ENCODE peak calls at places on chromosome 2, in four cellular contexts. One of them, this sample, is unnamed.

GRCh38 chr2:20171445-20171977 is 53.4 kb downstream of the SDC1 start:
- DNase-seq in ACHN: no peak
- DNase-seq in fibroblast of gingiva: no peak
- DNase-seq in NCI-H1417: no peak
- DNase-seq in this sample: no peak

GRCh38 chr2:174342600-174343342 is 8.0 kb downstream of the SP9 start:
- DNase-seq in NCI-H1417: peak; percentile 24
- DNase-seq in fibroblast of gingiva: no peak
- DNase-seq in ACHN: no peak
- DNase-seq in this sample: no peak

GRCh38 chr2:154447727-154448418 is 250.6 kb upstream of the KCNJ3 start:
- DNase-seq in ACHN: no peak
- DNase-seq in NCI-H1417: no peak
- DNase-seq in fibroblast of gingiva: no peak
- DNase-seq in this sample: peak; percentile 23

GRCh38 chr2:217953531-217953932 is 49.3 kb downstream of the TNS1 start:
- DNase-seq in fibroblast of gingiva: no peak
- DNase-seq in NCI-H1417: no peak
- DNase-seq in ACHN: no peak
- DNase-seq in this sample: no peak

GRCh38 chr2:7868836-7869235 is 813.0 kb upstream of the ID2 start:
- DNase-seq in NCI-H1417: no peak
- DNase-seq in fibroblast of gingiva: no peak
- DNase-seq in ACHN: no peak
- DNase-seq in this sample: no peak

GRCh38 chr2:163348843-163349395 is 386.9 kb downstream of the FIGN start:
- DNase-seq in ACHN: peak; percentile 87
- DNase-seq in fibroblast of gingiva: peak; percentile 62
- DNase-seq in NCI-H1417: no peak
- DNase-seq in this sample: peak; percentile 66

GRCh38 chr2:132448771-132449170 is 32.2 kb downstream of the GPR39 start:
- DNase-seq in NCI-H1417: no peak
- DNase-seq in fibroblast of gingiva: peak; percentile 40
- DNase-seq in ACHN: peak; percentile 53
- DNase-seq in this sample: peak; percentile 27

GRCh38 chr2:230162981-230163380 is 56.8 kb downstream of the SP110 start:
- DNase-seq in ACHN: no peak
- DNase-seq in NCI-H1417: no peak
- DNase-seq in fibroblast of gingiva: no peak
- DNase-seq in this sample: no peak

GRCh38 chr2:121343191-121343590 is 58.2 kb upstream of the TFCP2L1 start:
- DNase-seq in NCI-H1417: no peak
- DNase-seq in ACHN: no peak
- DNase-seq in fibroblast of gingiva: no peak
- DNase-seq in this sample: no peak

This sample was measured in hepatocyte.